ENCODE peak calls at places on chromosomes 13 and 19, in nine cellular contexts. I is A549, B is uterus, Q is lower leg skin, Y is tibial nerve, F is stomach, P is heart left ventricle, L is K562, Z is ovary. C is an unnamed sample.

GRCh38 chr19:10654610-10655456 is 687 bp downstream of the ILF3 start:
- DNase-seq in I (peak; percentile 37), B (peak; percentile 61), Q (peak; percentile 41), Y (no peak), F (peak; percentile 35), P (peak; percentile 46), L (peak; percentile 96), Z (peak; percentile 80), C (peak; percentile 65)

GRCh38 chr13:29591310-29591709 is 4.2 kb downstream of the SLC7A1 start:
- DNase-seq in I (no peak), B (no peak), Q (no peak), Y (no peak), F (no peak), P (no peak), L (no peak), Z (no peak), C (no peak)

GRCh38 chr19:46985532-46986415 is 33.9 kb upstream of the NPAS1 start:
- DNase-seq in I (no peak), B (no peak), Q (no peak), Y (no peak), F (no peak), P (no peak), L (no peak), Z (no peak), C (no peak)

GRCh38 chr19:53898680-53899341 is 10.3 kb upstream of the CACNG7 start:
- DNase-seq in I (peak; percentile 69), B (no peak), Q (no peak), Y (no peak), F (no peak), P (no peak), L (peak; percentile 97), Z (no peak), C (no peak)

GRCh38 chr13:51978836-51979556 is 32.3 kb downstream of the ATP7B start:
- DNase-seq in I (no peak), B (no peak), Q (no peak), Y (no peak), F (no peak), P (no peak), L (peak; percentile 65), Z (no peak), C (no peak)

GRCh38 chr19:38975214-38975860 is at the start of gene FBXO17:
- DNase-seq in I (peak; percentile 87), B (peak; percentile 75), Q (peak; percentile 25), Y (peak; percentile 29), F (peak; percentile 44), P (peak; percentile 53), L (peak; percentile 81), Z (peak; percentile 79), C (peak; percentile 77)

GRCh38 chr19:539429-540030 is 4.3 kb upstream of the GZMM start:
- DNase-seq in I (no peak), B (no peak), Q (no peak), Y (no peak), F (no peak), P (no peak), L (no peak), Z (no peak), C (no peak)

GRCh38 chr19:33192010-33192409 is 2.1 kb upstream of the LRP3 start:
- DNase-seq in I (no peak), B (no peak), Q (no peak), Y (no peak), F (no peak), P (no peak), L (no peak), Z (peak; percentile 30), C (no peak)

GRCh38 chr13:76293751-76294150 is 592.5 kb downstream of the KCTD12 start:
- DNase-seq in I (peak; percentile 1), B (no peak), Q (no peak), Y (no peak), F (no peak), P (no peak), L (no peak), Z (no peak), C (no peak)

GRCh38 chr19:53703361-53703760 is 71.6 kb downstream of the DPRX start:
- DNase-seq in I (no peak), B (no peak), Q (no peak), Y (no peak), F (no peak), P (no peak), L (no peak), Z (no peak), C (no peak)

GRCh38 chr19:42270346-42271044 is 1.4 kb downstream of the CIC start:
- DNase-seq in I (peak; percentile 83), B (peak; percentile 60), Q (no peak), Y (peak; percentile 44), F (peak; percentile 63), P (peak; percentile 60), L (no peak), Z (peak; percentile 74), C (peak; percentile 90)

GRCh38 chr19:42271045-42271419 is 2.0 kb downstream of the CIC start:
- DNase-seq in I (no peak), B (no peak), Q (no peak), Y (no peak), F (no peak), P (peak; percentile 18), L (no peak), Z (no peak), C (no peak)

GRCh38 chr19:42268142-42268703 is 829 bp upstream of the CIC start:
- DNase-seq in I (peak; percentile 100), B (peak; percentile 99), Q (peak; percentile 100), Y (peak; percentile 99), F (peak; percentile 99), P (peak; percentile 100), L (peak; percentile 88), Z (peak; percentile 97), C (peak; percentile 98)

GRCh38 chr19:42268704-42269517 is at the start of gene CIC:
- DNase-seq in I (peak; percentile 100), B (peak; percentile 100), Q (peak; percentile 100), Y (peak; percentile 99), F (peak; percentile 100), P (peak; percentile 100), L (peak; percentile 85), Z (peak; percentile 100), C (peak; percentile 98)

GRCh38 chr19:42269518-42270345 is 680 bp downstream of the CIC start:
- DNase-seq in I (no peak), B (peak; percentile 43), Q (no peak), Y (no peak), F (no peak), P (peak; percentile 33), L (no peak), Z (peak; percentile 58), C (no peak)
- TF ChIP-seq POLR2A in I (no peak), B (no peak), Q (no peak), Y (no peak), F (no peak), P (no peak), L (no peak), Z (no peak), C (no peak)

DNA sequence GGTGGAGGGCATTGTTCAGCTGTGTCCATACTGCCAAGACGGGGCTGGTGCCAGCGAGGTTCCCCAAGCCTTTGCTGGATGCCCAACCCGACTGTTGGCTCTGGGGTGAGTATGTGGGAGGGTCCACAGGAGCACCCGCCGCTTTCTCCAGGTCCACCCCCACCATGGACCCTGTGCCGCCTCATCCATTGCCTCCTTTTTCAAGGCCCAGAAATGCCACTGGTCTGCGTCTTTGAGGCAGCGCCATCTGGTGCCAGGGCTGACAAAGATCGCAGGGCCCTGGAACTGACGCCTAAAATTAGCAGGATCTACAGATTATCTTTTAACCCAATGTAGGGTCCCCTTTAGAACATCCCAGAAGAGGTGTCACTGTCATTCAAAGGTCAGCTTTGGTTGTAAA is 34.6 kb downstream of the NFIX start:
- DNase-seq in I (no peak), B (no peak), Q (no peak), Y (no peak), F (peak; percentile 65), P (no peak), L (no peak), Z (no peak), C (no peak)
- TF ChIP-seq POLR2A in I (no peak), B (no peak), Q (no peak), Y (no peak), F (no peak), P (no peak), L (no peak), Z (no peak), C (no peak)

GRCh38 chr19:45769054-45769782 is at the start of gene SIX5:
- DNase-seq in I (peak; percentile 100), B (peak; percentile 99), Q (peak; percentile 97), Y (peak; percentile 97), F (peak; percentile 99), P (peak; percentile 99), L (peak; percentile 93), Z (peak; percentile 100), C (peak; percentile 85)
- TF ChIP-seq POLR2A in I (peak; percentile 96), B (peak; percentile 87), Q (no peak), Y (peak; percentile 90), F (no peak), P (no peak), L (peak; percentile 75), Z (peak; percentile 93), C (peak; percentile 73)

GRCh38 chr13:27970382-27971235 is 1.5 kb upstream of the CDX2 start:
- DNase-seq in I (no peak), B (no peak), Q (no peak), Y (no peak), F (peak; percentile 10), P (no peak), L (no peak), Z (no peak), C (no peak)

GRCh38 chr13:27971776-27972618 is 2.9 kb upstream of the CDX2 start:
- DNase-seq in I (no peak), B (no peak), Q (no peak), Y (no peak), F (peak; percentile 8), P (no peak), L (no peak), Z (no peak), C (no peak)

GRCh38 chr13:27972619-27972877 is 3.4 kb upstream of the CDX2 start:
- DNase-seq in I (no peak), B (no peak), Q (no peak), Y (no peak), F (peak; percentile 1), P (no peak), L (no peak), Z (no peak), C (no peak)

GRCh38 chr13:27969866-27970229 is 733 bp upstream of the CDX2 start:
- DNase-seq in I (no peak), B (no peak), Q (no peak), Y (no peak), F (no peak), P (no peak), L (no peak), Z (no peak), C (no peak)

GRCh38 chr13:27971236-27971645 is 2.1 kb upstream of the CDX2 start:
- DNase-seq in I (no peak), B (no peak), Q (no peak), Y (no peak), F (peak; percentile 22), P (no peak), L (no peak), Z (no peak), C (no peak)
- TF ChIP-seq POLR2A in I (no peak), B (no peak), Q (no peak), Y (no peak), F (no peak), P (no peak), L (no peak), Z (no peak), C (no peak)

C was measured in H54.